ENCODE peak calls at places on chromosomes 3 and 15, in eight cellular contexts. One of them, this sample, is unnamed.

GRCh38 chr3:79461129-79461792 is 306.5 kb downstream of the ROBO1 start:
- DNase-seq in substantia nigra: no peak
- DNase-seq in LHCN-M2: no peak
- DNase-seq in NCI-H2081 treated with DMSO at 0.1 percent for 48 hours: no peak
- DNase-seq in myocyte: no peak
- DNase-seq in AG10803: peak
- DNase-seq in GM13976: no peak
- DNase-seq in GM13977: no peak
- DNase-seq in this sample: no peak

GRCh38 chr15:42056934-42057743 is 36.3 kb upstream of the PLA2G4E start:
- DNase-seq in substantia nigra: peak
- DNase-seq in LHCN-M2: peak
- DNase-seq in NCI-H2081 treated with DMSO at 0.1 percent for 48 hours: no peak
- DNase-seq in myocyte: peak
- DNase-seq in AG10803: peak
- DNase-seq in GM13976: peak
- DNase-seq in GM13977: peak
- DNase-seq in this sample: peak

GRCh38 chr3:110381992-110382391 is 689.6 kb upstream of the NECTIN3 start:
- DNase-seq in substantia nigra: no peak
- DNase-seq in LHCN-M2: peak
- DNase-seq in NCI-H2081 treated with DMSO at 0.1 percent for 48 hours: no peak
- DNase-seq in myocyte: no peak
- DNase-seq in AG10803: no peak
- DNase-seq in GM13976: no peak
- DNase-seq in GM13977: no peak
- DNase-seq in this sample: no peak

GRCh38 chr3:147838650-147839049 is 429.5 kb downstream of the ZIC1 start:
- DNase-seq in substantia nigra: no peak
- DNase-seq in LHCN-M2: peak
- DNase-seq in NCI-H2081 treated with DMSO at 0.1 percent for 48 hours: no peak
- DNase-seq in myocyte: peak
- DNase-seq in AG10803: peak
- DNase-seq in GM13976: no peak
- DNase-seq in GM13977: no peak
- DNase-seq in this sample: no peak

GRCh38 chr3:15207836-15208504 is 1.9 kb downstream of the CAPN7 start:
- DNase-seq in substantia nigra: no peak
- DNase-seq in LHCN-M2: no peak
- DNase-seq in NCI-H2081 treated with DMSO at 0.1 percent for 48 hours: no peak
- DNase-seq in myocyte: no peak
- DNase-seq in AG10803: peak
- DNase-seq in GM13976: no peak
- DNase-seq in GM13977: no peak
- DNase-seq in this sample: no peak

GRCh38 chr15:63198315-63198714 is 8.9 kb downstream of the RAB8B start:
- DNase-seq in substantia nigra: no peak
- DNase-seq in LHCN-M2: no peak
- DNase-seq in NCI-H2081 treated with DMSO at 0.1 percent for 48 hours: no peak
- DNase-seq in myocyte: no peak
- DNase-seq in AG10803: peak
- DNase-seq in GM13976: no peak
- DNase-seq in GM13977: no peak
- DNase-seq in this sample: no peak

GRCh38 chr15:96325579-96326331 is 4.7 kb upstream of the NR2F2 start:
- DNase-seq in substantia nigra: no peak
- DNase-seq in LHCN-M2: no peak
- DNase-seq in NCI-H2081 treated with DMSO at 0.1 percent for 48 hours: no peak
- DNase-seq in myocyte: no peak
- DNase-seq in AG10803: no peak
- DNase-seq in GM13976: no peak
- DNase-seq in GM13977: no peak
- DNase-seq in this sample: no peak

GRCh38 chr3:134373278-134373941 is 837 bp downstream of the AMOTL2 start:
- DNase-seq in substantia nigra: peak
- DNase-seq in LHCN-M2: peak
- DNase-seq in NCI-H2081 treated with DMSO at 0.1 percent for 48 hours: no peak
- DNase-seq in myocyte: peak
- DNase-seq in AG10803: peak
- DNase-seq in GM13976: no peak
- DNase-seq in GM13977: no peak
- DNase-seq in this sample: no peak

GRCh38 chr3:134802428-134803050 is 7.5 kb downstream of the EPHB1 start:
- DNase-seq in substantia nigra: no peak
- DNase-seq in LHCN-M2: no peak
- DNase-seq in NCI-H2081 treated with DMSO at 0.1 percent for 48 hours: no peak
- DNase-seq in myocyte: no peak
- DNase-seq in AG10803: no peak
- DNase-seq in GM13976: no peak
- DNase-seq in GM13977: no peak
- DNase-seq in this sample: no peak

GRCh38 chr3:136149569-136150136 is 46.5 kb downstream of the MSL2 start:
- DNase-seq in substantia nigra: no peak
- DNase-seq in LHCN-M2: peak
- DNase-seq in NCI-H2081 treated with DMSO at 0.1 percent for 48 hours: no peak
- DNase-seq in myocyte: no peak
- DNase-seq in AG10803: peak
- DNase-seq in GM13976: no peak
- DNase-seq in GM13977: no peak
- DNase-seq in this sample: no peak

GRCh38 chr3:35275768-35276167 is 363.6 kb upstream of the ARPP21 start:
- DNase-seq in substantia nigra: no peak
- DNase-seq in LHCN-M2: no peak
- DNase-seq in NCI-H2081 treated with DMSO at 0.1 percent for 48 hours: no peak
- DNase-seq in myocyte: no peak
- DNase-seq in AG10803: no peak
- DNase-seq in GM13976: no peak
- DNase-seq in GM13977: no peak
- DNase-seq in this sample: no peak

GRCh38 chr3:194868831-194869230 is 183.1 kb downstream of the FAM43A start:
- DNase-seq in substantia nigra: no peak
- DNase-seq in LHCN-M2: no peak
- DNase-seq in NCI-H2081 treated with DMSO at 0.1 percent for 48 hours: no peak
- DNase-seq in myocyte: no peak
- DNase-seq in AG10803: no peak
- DNase-seq in GM13976: no peak
- DNase-seq in GM13977: no peak
- DNase-seq in this sample: no peak

GRCh38 chr3:44954962-44955361 is 21.0 kb downstream of the ZDHHC3 start:
- DNase-seq in substantia nigra: no peak
- DNase-seq in LHCN-M2: peak
- DNase-seq in NCI-H2081 treated with DMSO at 0.1 percent for 48 hours: no peak
- DNase-seq in myocyte: peak
- DNase-seq in AG10803: peak
- DNase-seq in GM13976: peak
- DNase-seq in GM13977: peak
- DNase-seq in this sample: peak

GRCh38 chr3:192916455-192917257 is 1.0 kb downstream of the MB21D2 start:
- DNase-seq in substantia nigra: peak
- DNase-seq in LHCN-M2: peak
- DNase-seq in NCI-H2081 treated with DMSO at 0.1 percent for 48 hours: no peak
- DNase-seq in myocyte: peak
- DNase-seq in AG10803: peak
- DNase-seq in GM13976: peak
- DNase-seq in GM13977: peak
- DNase-seq in this sample: peak

GRCh38 chr3:45104715-45105711 is 41.2 kb downstream of the CDCP1 start:
- DNase-seq in substantia nigra: no peak
- DNase-seq in LHCN-M2: peak
- DNase-seq in NCI-H2081 treated with DMSO at 0.1 percent for 48 hours: no peak
- DNase-seq in myocyte: no peak
- DNase-seq in AG10803: peak
- DNase-seq in GM13976: no peak
- DNase-seq in GM13977: no peak
- DNase-seq in this sample: no peak

GRCh38 chr15:35437157-35437556 is 108.8 kb downstream of the DPH6 start:
- DNase-seq in substantia nigra: no peak
- DNase-seq in LHCN-M2: peak
- DNase-seq in NCI-H2081 treated with DMSO at 0.1 percent for 48 hours: no peak
- DNase-seq in myocyte: no peak
- DNase-seq in AG10803: peak
- DNase-seq in GM13976: no peak
- DNase-seq in GM13977: no peak
- DNase-seq in this sample: no peak

GRCh38 chr3:14534379-14535191 is 5.6 kb downstream of the GRIP2 start:
- DNase-seq in substantia nigra: no peak
- DNase-seq in LHCN-M2: no peak
- DNase-seq in NCI-H2081 treated with DMSO at 0.1 percent for 48 hours: peak
- DNase-seq in myocyte: no peak
- DNase-seq in AG10803: no peak
- DNase-seq in GM13976: no peak
- DNase-seq in GM13977: no peak
- DNase-seq in this sample: no peak

GRCh38 chr3:186640473-186640818 is 247 bp downstream of the FETUB start:
- DNase-seq in substantia nigra: peak
- DNase-seq in LHCN-M2: peak
- DNase-seq in NCI-H2081 treated with DMSO at 0.1 percent for 48 hours: no peak
- DNase-seq in myocyte: peak
- DNase-seq in AG10803: no peak
- DNase-seq in GM13976: no peak
- DNase-seq in GM13977: no peak
- DNase-seq in this sample: no peak

GRCh38 chr15:61910839-61911369 is 149.3 kb downstream of the VPS13C start:
- DNase-seq in substantia nigra: no peak
- DNase-seq in LHCN-M2: no peak
- DNase-seq in NCI-H2081 treated with DMSO at 0.1 percent for 48 hours: no peak
- DNase-seq in myocyte: peak
- DNase-seq in AG10803: no peak
- DNase-seq in GM13976: no peak
- DNase-seq in GM13977: no peak
- DNase-seq in this sample: no peak

GRCh38 chr15:73982251-73982962 is 9.7 kb downstream of the STOML1 start:
- DNase-seq in substantia nigra: peak
- DNase-seq in LHCN-M2: peak
- DNase-seq in NCI-H2081 treated with DMSO at 0.1 percent for 48 hours: no peak
- DNase-seq in myocyte: peak
- DNase-seq in AG10803: peak
- DNase-seq in GM13976: no peak
- DNase-seq in GM13977: no peak
- DNase-seq in this sample: no peak

GRCh38 chr3:108006077-108006675 is 84.7 kb downstream of the CD47 start:
- DNase-seq in substantia nigra: no peak
- DNase-seq in LHCN-M2: no peak
- DNase-seq in NCI-H2081 treated with DMSO at 0.1 percent for 48 hours: no peak
- DNase-seq in myocyte: peak
- DNase-seq in AG10803: peak
- DNase-seq in GM13976: no peak
- DNase-seq in GM13977: no peak
- DNase-seq in this sample: no peak

GRCh38 chr3:157166559-157166958 is 6.6 kb upstream of the CCNL1 start:
- DNase-seq in substantia nigra: no peak
- DNase-seq in LHCN-M2: no peak
- DNase-seq in NCI-H2081 treated with DMSO at 0.1 percent for 48 hours: no peak
- DNase-seq in myocyte: no peak
- DNase-seq in AG10803: no peak
- DNase-seq in GM13976: no peak
- DNase-seq in GM13977: no peak
- DNase-seq in this sample: no peak

GRCh38 chr15:71275566-71276354 is 160.5 kb downstream of the THSD4 start:
- DNase-seq in substantia nigra: no peak
- DNase-seq in LHCN-M2: no peak
- DNase-seq in NCI-H2081 treated with DMSO at 0.1 percent for 48 hours: no peak
- DNase-seq in myocyte: no peak
- DNase-seq in AG10803: no peak
- DNase-seq in GM13976: no peak
- DNase-seq in GM13977: no peak
- DNase-seq in this sample: no peak